ENCODE peak calls at places on chromosomes 2 and 18, in six cellular contexts. F is Right ventricle myocardium inferior; Y is stimulated activated CD4-positive, alpha-beta T cell treated with anti-CD3 and anti-CD28 coated beads, Interleukin-1b, Interleukin-23, amount 100 ng/mL, for 1 hour; H is myocyte; Z is ELF-1; U is posterior cingulate gyrus. L is an unnamed sample.

GRCh38 chr2:97761192-97761591 is 47.8 kb downstream of the ZAP70 start:
- DNase-seq in F (no peak), Y (no peak), H (no peak), Z (no peak), U (no peak), L (no peak)

GRCh38 chr2:26720322-26721166 is 28.0 kb downstream of the KCNK3 start:
- DNase-seq in F (peak), Y (no peak), H (peak), Z (no peak), U (no peak), L (peak)

GRCh38 chr2:188365058-188365641 is 73.5 kb downstream of the GULP1 start:
- DNase-seq in F (no peak), Y (no peak), H (no peak), Z (no peak), U (no peak), L (no peak)

GRCh38 chr2:85653996-85654395 is 14.0 kb downstream of the SFTPB start:
- DNase-seq in F (no peak), Y (no peak), H (no peak), Z (no peak), U (no peak), L (no peak)

GRCh38 chr2:102010767-102011351 is 19.1 kb downstream of the IL1R2 start:
- DNase-seq in F (no peak), Y (no peak), H (no peak), Z (no peak), U (no peak), L (no peak)

GRCh38 chr2:126244937-126245336 is 411.0 kb upstream of the GYPC start:
- DNase-seq in F (no peak), Y (peak), H (no peak), Z (peak), U (no peak), L (no peak)

GRCh38 chr18:62982600-62983251 is 267.4 kb downstream of the PHLPP1 start:
- DNase-seq in F (no peak), Y (peak), H (peak), Z (peak), U (peak), L (peak)

GRCh38 chr2:151827564-151828142 is 568 bp downstream of the ARL5A start:
- DNase-seq in F (peak), Y (no peak), H (peak), Z (peak), U (no peak), L (no peak)

GRCh38 chr18:61333746-61334490 is 688 bp downstream of the CDH20 start:
- DNase-seq in F (peak), Y (no peak), H (no peak), Z (peak), U (peak), L (no peak)

GRCh38 chr2:231292472-231293134 is 94.2 kb downstream of the ARMC9 start:
- DNase-seq in F (no peak), Y (no peak), H (no peak), Z (no peak), U (no peak), L (no peak)

GRCh38 chr2:29196792-29197788 is 81.9 kb downstream of the CLIP4 start:
- DNase-seq in F (no peak), Y (peak), H (peak), Z (peak), U (peak), L (no peak)

L was measured in GM04504.